ENCODE peak calls at places on chromosomes 2 and 18, in six cellular contexts. One of them, this sample, is unnamed.

GRCh38 chr2:177295479-177295878 is 31.0 kb upstream of the NFE2L2 start:
- DNase-seq in small intestine: peak
- DNase-seq in CD8-positive, alpha-beta memory T cell: no peak
- DNase-seq in heart left ventricle: no peak
- DNase-seq in body of pancreas: no peak
- DNase-seq in H9: no peak
- DNase-seq in this sample: no peak

GRCh38 chr18:79523738-79524180 is 128.0 kb downstream of the NFATC1 start:
- DNase-seq in small intestine: peak
- DNase-seq in CD8-positive, alpha-beta memory T cell: peak
- DNase-seq in heart left ventricle: no peak
- DNase-seq in body of pancreas: peak
- DNase-seq in H9: no peak
- DNase-seq in this sample: no peak

GRCh38 chr2:75954761-75955160 is 244.0 kb upstream of the GCFC2 start:
- DNase-seq in small intestine: no peak
- DNase-seq in CD8-positive, alpha-beta memory T cell: no peak
- DNase-seq in heart left ventricle: no peak
- DNase-seq in body of pancreas: no peak
- DNase-seq in H9: no peak
- DNase-seq in this sample: no peak

GRCh38 chr18:44788334-44788733 is 107.6 kb downstream of the SETBP1 start:
- DNase-seq in small intestine: no peak
- DNase-seq in CD8-positive, alpha-beta memory T cell: no peak
- DNase-seq in heart left ventricle: no peak
- DNase-seq in body of pancreas: no peak
- DNase-seq in H9: no peak
- DNase-seq in this sample: no peak

GRCh38 chr2:15561574-15562344 is 625 bp upstream of the NBAS start:
- DNase-seq in small intestine: peak
- DNase-seq in CD8-positive, alpha-beta memory T cell: peak
- DNase-seq in heart left ventricle: no peak
- DNase-seq in body of pancreas: peak
- DNase-seq in H9: no peak
- DNase-seq in this sample: peak

GRCh38 chr18:58105908-58106673 is 62.1 kb downstream of the NEDD4L start:
- DNase-seq in small intestine: no peak
- DNase-seq in CD8-positive, alpha-beta memory T cell: no peak
- DNase-seq in heart left ventricle: no peak
- DNase-seq in body of pancreas: no peak
- DNase-seq in H9: no peak
- DNase-seq in this sample: no peak

GRCh38 chr2:208320686-208321085 is 54.6 kb downstream of the PIKFYVE start:
- DNase-seq in small intestine: no peak
- DNase-seq in CD8-positive, alpha-beta memory T cell: no peak
- DNase-seq in heart left ventricle: peak
- DNase-seq in body of pancreas: no peak
- DNase-seq in H9: no peak
- DNase-seq in this sample: peak

GRCh38 chr2:236665572-236666118 is 96.0 kb downstream of the ACKR3 start:
- DNase-seq in small intestine: no peak
- DNase-seq in CD8-positive, alpha-beta memory T cell: no peak
- DNase-seq in heart left ventricle: no peak
- DNase-seq in body of pancreas: no peak
- DNase-seq in H9: no peak
- DNase-seq in this sample: no peak

GRCh38 chr2:180747728-180748127 is 232.7 kb upstream of the UBE2E3 start:
- DNase-seq in small intestine: no peak
- DNase-seq in CD8-positive, alpha-beta memory T cell: no peak
- DNase-seq in heart left ventricle: no peak
- DNase-seq in body of pancreas: no peak
- DNase-seq in H9: no peak
- DNase-seq in this sample: no peak

GRCh38 chr2:191280304-191280703 is 35.1 kb downstream of the MYO1B start:
- DNase-seq in small intestine: no peak
- DNase-seq in CD8-positive, alpha-beta memory T cell: no peak
- DNase-seq in heart left ventricle: no peak
- DNase-seq in body of pancreas: no peak
- DNase-seq in H9: peak
- DNase-seq in this sample: no peak

GRCh38 chr2:43745457-43745856 is 28.4 kb upstream of the DYNC2LI1 start:
- DNase-seq in small intestine: no peak
- DNase-seq in CD8-positive, alpha-beta memory T cell: no peak
- DNase-seq in heart left ventricle: no peak
- DNase-seq in body of pancreas: no peak
- DNase-seq in H9: no peak
- DNase-seq in this sample: no peak

GRCh38 chr2:156327835-156328401 is 4.6 kb downstream of the NR4A2 start:
- DNase-seq in small intestine: no peak
- DNase-seq in CD8-positive, alpha-beta memory T cell: peak
- DNase-seq in heart left ventricle: no peak
- DNase-seq in body of pancreas: no peak
- DNase-seq in H9: no peak
- DNase-seq in this sample: no peak

GRCh38 chr2:237364655-237365054 is 49.3 kb downstream of the COL6A3 start:
- DNase-seq in small intestine: no peak
- DNase-seq in CD8-positive, alpha-beta memory T cell: no peak
- DNase-seq in heart left ventricle: no peak
- DNase-seq in body of pancreas: no peak
- DNase-seq in H9: no peak
- DNase-seq in this sample: no peak

GRCh38 chr2:85161626-85161960 is 28.4 kb downstream of the TCF7L1 start:
- DNase-seq in small intestine: no peak
- DNase-seq in CD8-positive, alpha-beta memory T cell: no peak
- DNase-seq in heart left ventricle: no peak
- DNase-seq in body of pancreas: no peak
- DNase-seq in H9: no peak
- DNase-seq in this sample: no peak

GRCh38 chr2:122136071-122136470 is 380.6 kb downstream of the TSN start:
- DNase-seq in small intestine: peak
- DNase-seq in CD8-positive, alpha-beta memory T cell: no peak
- DNase-seq in heart left ventricle: no peak
- DNase-seq in body of pancreas: no peak
- DNase-seq in H9: peak
- DNase-seq in this sample: no peak

GRCh38 chr2:181005809-181006208 is 25.4 kb downstream of the UBE2E3 start:
- DNase-seq in small intestine: no peak
- DNase-seq in CD8-positive, alpha-beta memory T cell: no peak
- DNase-seq in heart left ventricle: no peak
- DNase-seq in body of pancreas: no peak
- DNase-seq in H9: no peak
- DNase-seq in this sample: no peak

GRCh38 chr18:13447621-13448020 is 229.1 kb downstream of the LDLRAD4 start:
- DNase-seq in small intestine: no peak
- DNase-seq in CD8-positive, alpha-beta memory T cell: no peak
- DNase-seq in heart left ventricle: peak
- DNase-seq in body of pancreas: no peak
- DNase-seq in H9: peak
- DNase-seq in this sample: no peak

GRCh38 chr18:33584845-33585775 is 7.1 kb downstream of the ASXL3 start:
- DNase-seq in small intestine: no peak
- DNase-seq in CD8-positive, alpha-beta memory T cell: no peak
- DNase-seq in heart left ventricle: peak
- DNase-seq in body of pancreas: no peak
- DNase-seq in H9: peak
- DNase-seq in this sample: no peak

GRCh38 chr2:231891514-231891905 is 34.7 kb downstream of the NPPC start:
- DNase-seq in small intestine: no peak
- DNase-seq in CD8-positive, alpha-beta memory T cell: no peak
- DNase-seq in heart left ventricle: no peak
- DNase-seq in body of pancreas: no peak
- DNase-seq in H9: no peak
- DNase-seq in this sample: no peak

GRCh38 chr2:164657129-164657528 is 35.8 kb upstream of the GRB14 start:
- DNase-seq in small intestine: no peak
- DNase-seq in CD8-positive, alpha-beta memory T cell: no peak
- DNase-seq in heart left ventricle: no peak
- DNase-seq in body of pancreas: no peak
- DNase-seq in H9: no peak
- DNase-seq in this sample: no peak

GRCh38 chr2:49224426-49225010 is 70.2 kb upstream of the FSHR start:
- DNase-seq in small intestine: no peak
- DNase-seq in CD8-positive, alpha-beta memory T cell: no peak
- DNase-seq in heart left ventricle: peak
- DNase-seq in body of pancreas: peak
- DNase-seq in H9: no peak
- DNase-seq in this sample: no peak
- H3K27ac ChIP-seq in small intestine: no peak
- H3K27ac ChIP-seq in CD8-positive, alpha-beta memory T cell: no peak
- H3K27ac ChIP-seq in heart left ventricle: no peak
- H3K27ac ChIP-seq in body of pancreas: peak
- H3K27ac ChIP-seq in H9: no peak
- H3K27ac ChIP-seq in this sample: no peak

GRCh38 chr2:144240656-144241339 is 279.1 kb downstream of the ZEB2 start:
- DNase-seq in small intestine: no peak
- DNase-seq in CD8-positive, alpha-beta memory T cell: no peak
- DNase-seq in heart left ventricle: no peak
- DNase-seq in body of pancreas: no peak
- DNase-seq in H9: no peak
- DNase-seq in this sample: no peak
- H3K27ac ChIP-seq in small intestine: no peak
- H3K27ac ChIP-seq in CD8-positive, alpha-beta memory T cell: no peak
- H3K27ac ChIP-seq in heart left ventricle: no peak
- H3K27ac ChIP-seq in body of pancreas: no peak
- H3K27ac ChIP-seq in H9: no peak
- H3K27ac ChIP-seq in this sample: no peak

GRCh38 chr18:24270937-24271380 is 126.7 kb downstream of the OSBPL1A start:
- DNase-seq in small intestine: peak
- DNase-seq in CD8-positive, alpha-beta memory T cell: no peak
- DNase-seq in heart left ventricle: no peak
- DNase-seq in body of pancreas: no peak
- DNase-seq in H9: no peak
- DNase-seq in this sample: no peak

GRCh38 chr18:24268784-24269550 is 128.7 kb downstream of the OSBPL1A start:
- DNase-seq in small intestine: peak
- DNase-seq in CD8-positive, alpha-beta memory T cell: no peak
- DNase-seq in heart left ventricle: no peak
- DNase-seq in body of pancreas: no peak
- DNase-seq in H9: no peak
- DNase-seq in this sample: no peak

GRCh38 chr18:24271381-24272331 is 126.0 kb downstream of the OSBPL1A start:
- DNase-seq in small intestine: peak
- DNase-seq in CD8-positive, alpha-beta memory T cell: no peak
- DNase-seq in heart left ventricle: peak
- DNase-seq in body of pancreas: peak
- DNase-seq in H9: peak
- DNase-seq in this sample: peak

GRCh38 chr18:24267878-24268277 is 129.0 kb downstream of the CABYR start:
- DNase-seq in small intestine: no peak
- DNase-seq in CD8-positive, alpha-beta memory T cell: no peak
- DNase-seq in heart left ventricle: no peak
- DNase-seq in body of pancreas: no peak
- DNase-seq in H9: no peak
- DNase-seq in this sample: no peak

GRCh38 chr18:24270358-24270936 is 127.2 kb downstream of the OSBPL1A start:
- DNase-seq in small intestine: peak
- DNase-seq in CD8-positive, alpha-beta memory T cell: no peak
- DNase-seq in heart left ventricle: no peak
- DNase-seq in body of pancreas: no peak
- DNase-seq in H9: no peak
- DNase-seq in this sample: no peak
- H3K27ac ChIP-seq in small intestine: no peak
- H3K27ac ChIP-seq in CD8-positive, alpha-beta memory T cell: no peak
- H3K27ac ChIP-seq in heart left ventricle: peak
- H3K27ac ChIP-seq in body of pancreas: peak
- H3K27ac ChIP-seq in H9: no peak
- H3K27ac ChIP-seq in this sample: peak

GRCh38 chr2:3651686-3652516 is 6.1 kb upstream of the ALLC start:
- DNase-seq in small intestine: peak
- DNase-seq in CD8-positive, alpha-beta memory T cell: peak
- DNase-seq in heart left ventricle: peak
- DNase-seq in body of pancreas: peak
- DNase-seq in H9: peak
- DNase-seq in this sample: peak

GRCh38 chr2:3649581-3649980 is 8.4 kb upstream of the ALLC start:
- DNase-seq in small intestine: no peak
- DNase-seq in CD8-positive, alpha-beta memory T cell: no peak
- DNase-seq in heart left ventricle: peak
- DNase-seq in body of pancreas: no peak
- DNase-seq in H9: no peak
- DNase-seq in this sample: no peak

GRCh38 chr2:3647831-3648651 is 10.0 kb upstream of the ALLC start:
- DNase-seq in small intestine: no peak
- DNase-seq in CD8-positive, alpha-beta memory T cell: no peak
- DNase-seq in heart left ventricle: peak
- DNase-seq in body of pancreas: no peak
- DNase-seq in H9: no peak
- DNase-seq in this sample: no peak

GRCh38 chr2:3648652-3649177 is 9.3 kb upstream of the ALLC start:
- DNase-seq in small intestine: no peak
- DNase-seq in CD8-positive, alpha-beta memory T cell: no peak
- DNase-seq in heart left ventricle: peak
- DNase-seq in body of pancreas: no peak
- DNase-seq in H9: no peak
- DNase-seq in this sample: no peak

GRCh38 chr2:3650140-3650944 is 7.7 kb upstream of the ALLC start:
- DNase-seq in small intestine: no peak
- DNase-seq in CD8-positive, alpha-beta memory T cell: no peak
- DNase-seq in heart left ventricle: peak
- DNase-seq in body of pancreas: no peak
- DNase-seq in H9: no peak
- DNase-seq in this sample: no peak
- H3K27ac ChIP-seq in small intestine: no peak
- H3K27ac ChIP-seq in CD8-positive, alpha-beta memory T cell: no peak
- H3K27ac ChIP-seq in heart left ventricle: no peak
- H3K27ac ChIP-seq in body of pancreas: no peak
- H3K27ac ChIP-seq in H9: no peak
- H3K27ac ChIP-seq in this sample: peak

DNA sequence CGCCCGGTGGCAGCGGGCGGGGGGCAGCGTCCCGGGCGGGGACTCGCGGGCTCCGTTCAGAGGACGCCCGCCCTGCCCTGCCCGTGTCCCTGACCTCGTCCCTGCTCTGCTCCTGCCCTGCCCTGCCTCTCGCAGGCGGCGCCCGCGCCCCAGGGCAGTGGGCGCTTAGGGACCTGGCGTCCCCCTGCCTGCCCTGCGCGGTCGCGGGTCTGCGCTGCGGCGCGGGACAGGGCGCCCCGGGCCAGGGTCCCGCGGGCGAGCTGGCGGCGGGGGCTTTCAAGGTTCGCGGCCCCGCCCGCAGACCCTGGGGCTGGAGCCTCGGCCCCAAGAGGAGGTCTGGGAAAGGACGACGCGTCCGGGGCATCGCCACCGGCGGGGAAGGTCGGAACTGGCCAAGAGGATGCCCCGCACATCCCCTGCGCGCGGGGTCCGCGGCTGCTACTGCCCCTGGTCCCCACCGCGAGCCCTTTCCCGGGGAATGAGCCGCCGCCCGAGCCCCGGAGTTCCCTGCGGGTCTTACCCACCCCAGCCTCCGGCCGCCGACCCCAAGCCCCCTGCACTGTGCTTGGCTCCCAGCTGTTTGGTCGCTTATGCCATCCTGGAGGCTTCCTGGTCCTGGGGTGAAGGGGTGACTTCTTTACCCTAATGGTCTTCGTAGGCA is 679 bp downstream of the RNF144A start:
- DNase-seq in small intestine: peak
- DNase-seq in CD8-positive, alpha-beta memory T cell: no peak
- DNase-seq in heart left ventricle: no peak
- DNase-seq in body of pancreas: no peak
- DNase-seq in H9: peak
- DNase-seq in this sample: peak
- H3K27ac ChIP-seq in small intestine: peak
- H3K27ac ChIP-seq in CD8-positive, alpha-beta memory T cell: peak
- H3K27ac ChIP-seq in heart left ventricle: peak
- H3K27ac ChIP-seq in body of pancreas: peak
- H3K27ac ChIP-seq in H9: no peak
- H3K27ac ChIP-seq in this sample: peak

GRCh38 chr2:204012081-204012653 is 75.6 kb downstream of the ICOS start:
- DNase-seq in small intestine: peak
- DNase-seq in CD8-positive, alpha-beta memory T cell: no peak
- DNase-seq in heart left ventricle: no peak
- DNase-seq in body of pancreas: peak
- DNase-seq in H9: no peak
- DNase-seq in this sample: no peak
- H3K27ac ChIP-seq in small intestine: no peak
- H3K27ac ChIP-seq in CD8-positive, alpha-beta memory T cell: no peak
- H3K27ac ChIP-seq in heart left ventricle: no peak
- H3K27ac ChIP-seq in body of pancreas: no peak
- H3K27ac ChIP-seq in H9: no peak
- H3K27ac ChIP-seq in this sample: no peak

This sample was measured in ovary.